ENCODE peak calls at places on chromosomes 7 and 10, in five cellular contexts. One of them, this sample, is unnamed.
A peak's percentile ranks its signal among the peaks of the same experiment; 100 is the strongest.

GRCh38 chr10:108597031-108597430 is 1326.3 kb downstream of the XPNPEP1 start:
- DNase-seq in fibroblast of lung: peak; percentile 79
- DNase-seq in SK-N-SH: no peak
- DNase-seq in hepatocyte: no peak
- DNase-seq in neural progenitor cell: no peak
- DNase-seq in this sample: no peak

GRCh38 chr10:101008823-101009423 is 9.3 kb downstream of the LZTS2 start:
- DNase-seq in fibroblast of lung: no peak
- DNase-seq in SK-N-SH: no peak
- DNase-seq in hepatocyte: no peak
- DNase-seq in neural progenitor cell: no peak
- DNase-seq in this sample: no peak

GRCh38 chr10:650691-651615 is 38.5 kb downstream of the DIP2C start:
- DNase-seq in fibroblast of lung: peak; percentile 53
- DNase-seq in SK-N-SH: no peak
- DNase-seq in hepatocyte: peak; percentile 2
- DNase-seq in neural progenitor cell: no peak
- DNase-seq in this sample: no peak

GRCh38 chr7:123682690-123683089 is 27.0 kb downstream of the LMOD2 start:
- DNase-seq in fibroblast of lung: peak; percentile 68
- DNase-seq in SK-N-SH: no peak
- DNase-seq in hepatocyte: peak; percentile 65
- DNase-seq in neural progenitor cell: peak; percentile 59
- DNase-seq in this sample: peak; percentile 60

GRCh38 chr7:100007887-100008286 is 7.5 kb upstream of the ZKSCAN1 start:
- DNase-seq in fibroblast of lung: no peak
- DNase-seq in SK-N-SH: no peak
- DNase-seq in hepatocyte: no peak
- DNase-seq in neural progenitor cell: peak; percentile 34
- DNase-seq in this sample: no peak

GRCh38 chr7:50303894-50304157 is 690 bp upstream of the IKZF1 start:
- DNase-seq in fibroblast of lung: no peak
- DNase-seq in SK-N-SH: peak; percentile 65
- DNase-seq in hepatocyte: peak; percentile 31
- DNase-seq in neural progenitor cell: peak; percentile 74
- DNase-seq in this sample: peak; percentile 61

GRCh38 chr7:71145906-71146901 is 14.3 kb downstream of the GALNT17 start:
- DNase-seq in fibroblast of lung: no peak
- DNase-seq in SK-N-SH: no peak
- DNase-seq in hepatocyte: no peak
- DNase-seq in neural progenitor cell: no peak
- DNase-seq in this sample: no peak

GRCh38 chr10:28326516-28327493 is 23.9 kb upstream of the MPP7 start:
- DNase-seq in fibroblast of lung: peak; percentile 89
- DNase-seq in SK-N-SH: no peak
- DNase-seq in hepatocyte: peak; percentile 24
- DNase-seq in neural progenitor cell: no peak
- DNase-seq in this sample: peak; percentile 23

GRCh38 chr7:840001-840600 is 7.8 kb downstream of the SUN1 start:
- DNase-seq in fibroblast of lung: no peak
- DNase-seq in SK-N-SH: no peak
- DNase-seq in hepatocyte: no peak
- DNase-seq in neural progenitor cell: no peak
- DNase-seq in this sample: no peak

GRCh38 chr7:101390901-101391301 is 28.2 kb downstream of the COL26A1 start:
- DNase-seq in fibroblast of lung: no peak
- DNase-seq in SK-N-SH: peak; percentile 87
- DNase-seq in hepatocyte: peak; percentile 37
- DNase-seq in neural progenitor cell: peak; percentile 88
- DNase-seq in this sample: peak; percentile 88

GRCh38 chr10:7146189-7146588 is 264.6 kb downstream of the SFMBT2 start:
- DNase-seq in fibroblast of lung: no peak
- DNase-seq in SK-N-SH: no peak
- DNase-seq in hepatocyte: no peak
- DNase-seq in neural progenitor cell: no peak
- DNase-seq in this sample: no peak

GRCh38 chr7:64602518-64602917 is 39.6 kb upstream of the ZNF680 start:
- DNase-seq in fibroblast of lung: peak; percentile 79
- DNase-seq in SK-N-SH: no peak
- DNase-seq in hepatocyte: no peak
- DNase-seq in neural progenitor cell: no peak
- DNase-seq in this sample: no peak
- TF ChIP-seq CTCF in fibroblast of lung: no peak
- TF ChIP-seq CTCF in SK-N-SH: no peak
- TF ChIP-seq CTCF in hepatocyte: no peak
- TF ChIP-seq CTCF in neural progenitor cell: no peak
- TF ChIP-seq CTCF in this sample: no peak

GRCh38 chr10:102433619-102434046 is 1.3 kb upstream of the CUEDC2 start:
- DNase-seq in fibroblast of lung: no peak
- DNase-seq in SK-N-SH: no peak
- DNase-seq in hepatocyte: peak; percentile 3
- DNase-seq in neural progenitor cell: no peak
- DNase-seq in this sample: peak; percentile 33

GRCh38 chr10:102435529-102436233 is 3.3 kb upstream of the CUEDC2 start:
- DNase-seq in fibroblast of lung: no peak
- DNase-seq in SK-N-SH: no peak
- DNase-seq in hepatocyte: peak; percentile 13
- DNase-seq in neural progenitor cell: no peak
- DNase-seq in this sample: no peak

GRCh38 chr10:102436312-102436711 is 3.9 kb upstream of the CUEDC2 start:
- DNase-seq in fibroblast of lung: no peak
- DNase-seq in SK-N-SH: no peak
- DNase-seq in hepatocyte: no peak
- DNase-seq in neural progenitor cell: no peak
- DNase-seq in this sample: no peak

GRCh38 chr10:102435098-102435497 is 2.7 kb upstream of the CUEDC2 start:
- DNase-seq in fibroblast of lung: no peak
- DNase-seq in SK-N-SH: no peak
- DNase-seq in hepatocyte: peak; percentile 3
- DNase-seq in neural progenitor cell: no peak
- DNase-seq in this sample: no peak

GRCh38 chr10:102434251-102434913 is 2.0 kb upstream of the CUEDC2 start:
- DNase-seq in fibroblast of lung: peak; percentile 59
- DNase-seq in SK-N-SH: no peak
- DNase-seq in hepatocyte: peak; percentile 66
- DNase-seq in neural progenitor cell: no peak
- DNase-seq in this sample: no peak
- H2AFZ ChIP-seq in fibroblast of lung: peak overlapping the region; percentile 63
- H2AFZ ChIP-seq in SK-N-SH: no peak overlapping the region
- H2AFZ ChIP-seq in hepatocyte: peak overlapping the region; percentile 74
- H2AFZ ChIP-seq in neural progenitor cell: no peak overlapping the region
- H2AFZ ChIP-seq in this sample: no peak overlapping the region

DNA sequence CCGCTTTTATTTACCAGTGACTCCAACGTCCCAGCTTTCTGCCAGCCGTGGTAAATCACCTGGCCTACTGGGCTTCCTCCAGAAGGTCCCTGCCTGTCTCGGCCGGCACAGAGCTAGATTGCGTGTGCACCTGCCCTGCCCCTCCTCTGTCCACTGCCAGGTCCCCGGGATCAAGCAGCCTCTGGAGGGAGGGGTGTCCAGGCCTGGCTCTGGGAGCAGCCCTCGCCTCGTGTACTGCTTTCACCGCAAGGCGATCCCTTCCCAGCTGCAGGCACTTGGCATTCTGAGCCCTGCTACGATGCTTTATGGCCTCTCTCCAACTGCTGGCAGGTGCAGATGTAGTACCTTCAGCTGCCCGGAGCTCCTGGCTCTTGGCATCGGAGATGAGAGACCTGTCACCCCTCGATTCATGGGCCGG is 7.4 kb downstream of the SLC29A3 start:
- DNase-seq in fibroblast of lung: no peak
- DNase-seq in SK-N-SH: no peak
- DNase-seq in hepatocyte: no peak
- DNase-seq in neural progenitor cell: no peak
- DNase-seq in this sample: no peak
- H3K4me3 ChIP-seq in fibroblast of lung: no peak overlapping the region
- H3K4me3 ChIP-seq in SK-N-SH: no peak overlapping the region
- H3K4me3 ChIP-seq in hepatocyte: no peak overlapping the region
- H3K4me3 ChIP-seq in neural progenitor cell: no peak overlapping the region
- H3K4me3 ChIP-seq in this sample: no peak overlapping the region

GRCh38 chr10:49762566-49762877 is 399 bp upstream of the OGDHL start:
- DNase-seq in fibroblast of lung: no peak
- DNase-seq in SK-N-SH: peak; percentile 43
- DNase-seq in hepatocyte: no peak
- DNase-seq in neural progenitor cell: no peak
- DNase-seq in this sample: no peak

GRCh38 chr10:49760789-49761188 is 1.3 kb downstream of the OGDHL start:
- DNase-seq in fibroblast of lung: no peak
- DNase-seq in SK-N-SH: peak; percentile 27
- DNase-seq in hepatocyte: no peak
- DNase-seq in neural progenitor cell: no peak
- DNase-seq in this sample: no peak

GRCh38 chr10:49759787-49760551 is 2.2 kb downstream of the OGDHL start:
- DNase-seq in fibroblast of lung: no peak
- DNase-seq in SK-N-SH: peak; percentile 39
- DNase-seq in hepatocyte: no peak
- DNase-seq in neural progenitor cell: no peak
- DNase-seq in this sample: no peak

GRCh38 chr10:49761201-49761788 is 828 bp downstream of the OGDHL start:
- DNase-seq in fibroblast of lung: no peak
- DNase-seq in SK-N-SH: no peak
- DNase-seq in hepatocyte: no peak
- DNase-seq in neural progenitor cell: peak; percentile 22
- DNase-seq in this sample: no peak

GRCh38 chr10:49761789-49762565 is at the start of gene OGDHL:
- DNase-seq in fibroblast of lung: peak; percentile 40
- DNase-seq in SK-N-SH: peak; percentile 97
- DNase-seq in hepatocyte: peak; percentile 92
- DNase-seq in neural progenitor cell: peak; percentile 94
- DNase-seq in this sample: peak; percentile 39
- TF ChIP-seq CTCF in fibroblast of lung: no peak
- TF ChIP-seq CTCF in SK-N-SH: no peak
- TF ChIP-seq CTCF in hepatocyte: no peak
- TF ChIP-seq CTCF in neural progenitor cell: no peak
- TF ChIP-seq CTCF in this sample: no peak

DNA sequence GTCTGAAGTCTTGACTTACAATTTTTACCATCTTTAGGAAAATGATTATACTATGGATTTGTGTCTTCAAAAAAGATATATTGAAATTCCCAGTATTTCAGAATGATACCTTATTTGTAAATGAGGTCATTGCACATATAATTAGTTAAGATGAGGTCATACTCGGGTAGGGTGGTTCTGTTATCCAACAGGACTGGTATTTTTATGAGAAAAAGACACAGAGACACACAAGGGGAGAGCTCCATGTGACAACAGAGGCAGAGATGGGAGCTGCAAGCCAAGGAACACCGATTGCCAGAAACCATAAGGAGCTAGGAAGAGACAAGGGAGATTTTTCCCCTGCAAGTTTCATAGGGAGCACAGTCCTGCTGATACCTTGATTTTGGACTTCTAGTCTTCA is 356.9 kb downstream of the ARL4A start:
- DNase-seq in fibroblast of lung: no peak
- DNase-seq in SK-N-SH: no peak
- DNase-seq in hepatocyte: no peak
- DNase-seq in neural progenitor cell: peak; percentile 8
- DNase-seq in this sample: no peak
- H2AFZ ChIP-seq in fibroblast of lung: peak overlapping the region; percentile 24
- H2AFZ ChIP-seq in SK-N-SH: no peak overlapping the region
- H2AFZ ChIP-seq in hepatocyte: no peak overlapping the region
- H2AFZ ChIP-seq in neural progenitor cell: peak overlapping the region; percentile 59
- H2AFZ ChIP-seq in this sample: no peak overlapping the region

DNA sequence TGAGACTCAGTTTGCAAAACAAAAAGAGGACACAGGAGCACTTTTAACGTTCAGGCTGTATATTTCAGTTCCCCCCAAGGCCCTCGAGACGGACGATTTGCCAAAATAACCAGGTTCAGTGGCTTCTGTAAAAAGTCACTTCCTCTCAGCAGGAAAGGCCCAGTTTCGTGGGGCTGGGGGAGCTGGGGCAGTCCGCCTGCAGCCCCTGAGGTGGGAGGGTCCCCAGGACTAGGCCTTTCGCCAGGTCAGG is 28.8 kb downstream of the WDR86 start:
- DNase-seq in fibroblast of lung: no peak
- DNase-seq in SK-N-SH: peak; percentile 52
- DNase-seq in hepatocyte: no peak
- DNase-seq in neural progenitor cell: no peak
- DNase-seq in this sample: peak; percentile 37
- H3K4me3 ChIP-seq in fibroblast of lung: no peak overlapping the region
- H3K4me3 ChIP-seq in SK-N-SH: no peak overlapping the region
- H3K4me3 ChIP-seq in hepatocyte: no peak overlapping the region
- H3K4me3 ChIP-seq in neural progenitor cell: peak overlapping the region; percentile 47
- H3K4me3 ChIP-seq in this sample: peak overlapping the region; percentile 46

GRCh38 chr7:75617634-75618234 is 121.0 kb downstream of the HIP1 start:
- DNase-seq in fibroblast of lung: peak; percentile 6
- DNase-seq in SK-N-SH: no peak
- DNase-seq in hepatocyte: no peak
- DNase-seq in neural progenitor cell: no peak
- DNase-seq in this sample: peak; percentile 40
- TF ChIP-seq CTCF in fibroblast of lung: no peak
- TF ChIP-seq CTCF in SK-N-SH: no peak
- TF ChIP-seq CTCF in hepatocyte: no peak
- TF ChIP-seq CTCF in neural progenitor cell: no peak
- TF ChIP-seq CTCF in this sample: no peak

GRCh38 chr7:158587425-158588084 is at the start of gene PTPRN2:
- DNase-seq in fibroblast of lung: peak; percentile 40
- DNase-seq in SK-N-SH: peak; percentile 100
- DNase-seq in hepatocyte: peak; percentile 92
- DNase-seq in neural progenitor cell: peak; percentile 96
- DNase-seq in this sample: no peak

GRCh38 chr7:158585721-158586498 is 1.7 kb downstream of the PTPRN2 start:
- DNase-seq in fibroblast of lung: no peak
- DNase-seq in SK-N-SH: no peak
- DNase-seq in hepatocyte: no peak
- DNase-seq in neural progenitor cell: no peak
- DNase-seq in this sample: no peak

GRCh38 chr7:158584392-158584791 is 3.2 kb downstream of the PTPRN2 start:
- DNase-seq in fibroblast of lung: no peak
- DNase-seq in SK-N-SH: peak; percentile 65
- DNase-seq in hepatocyte: no peak
- DNase-seq in neural progenitor cell: no peak
- DNase-seq in this sample: no peak

GRCh38 chr7:158588085-158588877 is 658 bp upstream of the PTPRN2 start:
- DNase-seq in fibroblast of lung: no peak
- DNase-seq in SK-N-SH: no peak
- DNase-seq in hepatocyte: peak; percentile 32
- DNase-seq in neural progenitor cell: peak; percentile 65
- DNase-seq in this sample: no peak

GRCh38 chr7:158586499-158587191 is 978 bp downstream of the PTPRN2 start:
- DNase-seq in fibroblast of lung: no peak
- DNase-seq in SK-N-SH: peak; percentile 76
- DNase-seq in hepatocyte: no peak
- DNase-seq in neural progenitor cell: peak; percentile 14
- DNase-seq in this sample: no peak
- H2AFZ ChIP-seq in fibroblast of lung: no peak overlapping the region
- H2AFZ ChIP-seq in SK-N-SH: no peak overlapping the region
- H2AFZ ChIP-seq in hepatocyte: no peak overlapping the region
- H2AFZ ChIP-seq in neural progenitor cell: no peak overlapping the region
- H2AFZ ChIP-seq in this sample: no peak overlapping the region

DNA sequence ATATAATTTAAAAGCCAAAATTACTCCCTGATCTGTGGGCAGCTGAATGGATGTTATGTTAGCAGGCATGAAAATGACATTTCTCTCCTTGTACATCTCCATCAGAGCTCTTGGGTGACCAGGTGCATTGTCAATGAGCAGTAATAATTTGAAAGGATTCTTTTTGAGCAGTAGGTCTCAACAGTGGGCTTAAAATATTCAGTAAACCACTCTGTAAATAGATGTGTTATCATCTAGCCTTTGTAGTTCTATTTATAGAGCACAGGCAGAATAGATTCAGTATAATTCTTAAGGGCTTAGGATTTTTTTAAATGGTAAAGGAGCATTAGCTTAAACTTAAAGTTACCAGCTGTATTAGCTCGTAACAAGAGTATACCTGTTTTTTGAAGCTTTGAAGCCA is 52.0 kb downstream of the MRPL32 start:
- DNase-seq in fibroblast of lung: no peak
- DNase-seq in SK-N-SH: no peak
- DNase-seq in hepatocyte: no peak
- DNase-seq in neural progenitor cell: no peak
- DNase-seq in this sample: no peak
- H3K4me3 ChIP-seq in fibroblast of lung: no peak overlapping the region
- H3K4me3 ChIP-seq in SK-N-SH: no peak overlapping the region
- H3K4me3 ChIP-seq in hepatocyte: no peak overlapping the region
- H3K4me3 ChIP-seq in neural progenitor cell: no peak overlapping the region
- H3K4me3 ChIP-seq in this sample: no peak overlapping the region